ENCODE peak calls at places on chromosomes 4 and X, in eight cellular contexts. R is retinal pigment epithelial cell, Q is activated T-cell treated with anti-CD3 and anti-CD28 coated beads for 48 hours, H is MG63, V is NCI-H1417, G is activated B cell treated with CpG ODN at 0.5 μM for 24 hours, F is HFFc6, U is EL. C is an unnamed sample.

GRCh38 chr4:103634236-103634635 is 85.5 kb downstream of the TACR3 start:
- DNase-seq in R (no peak), Q (no peak), H (no peak), V (no peak), G (no peak), F (no peak), U (no peak), C (no peak)

GRCh38 chr4:93444860-93445259 is 383.7 kb upstream of the ATOH1 start:
- DNase-seq in R (no peak), Q (no peak), H (no peak), V (no peak), G (no peak), F (no peak), U (no peak), C (no peak)

GRCh38 chr4:89752932-89753598 is 83.9 kb downstream of the SNCA start:
- DNase-seq in R (peak; percentile 36), Q (no peak), H (peak; percentile 41), V (peak; percentile 17), G (no peak), F (peak; percentile 96), U (peak; percentile 76), C (peak; percentile 72)

GRCh38 chrX:117053260-117053659 is 590.5 kb upstream of the CT83 start:
- DNase-seq in R (no peak), Q (no peak), H (no peak), V (no peak), G (no peak), F (no peak), U (no peak), C (no peak)

GRCh38 chr4:148071009-148071408 is 339.1 kb downstream of the ARHGAP10 start:
- DNase-seq in R (no peak), Q (no peak), H (no peak), V (no peak), G (no peak), F (no peak), U (no peak), C (no peak)

GRCh38 chr4:177461606-177462005 is 19.4 kb upstream of the AGA start:
- DNase-seq in R (no peak), Q (no peak), H (no peak), V (no peak), G (no peak), F (peak; percentile 48), U (peak; percentile 59), C (no peak)

GRCh38 chr4:99504804-99505502 is 5.9 kb upstream of the C4orf17 start:
- DNase-seq in R (no peak), Q (no peak), H (no peak), V (no peak), G (no peak), F (no peak), U (no peak), C (no peak)

GRCh38 chrX:130975947-130976346 is 72.9 kb upstream of the ENOX2 start:
- DNase-seq in R (peak; percentile 6), Q (no peak), H (peak; percentile 24), V (peak; percentile 62), G (no peak), F (peak; percentile 36), U (peak; percentile 34), C (peak; percentile 61)

GRCh38 chrX:37854148-37854547 is 6.8 kb upstream of the DYNLT3 start:
- DNase-seq in R (no peak), Q (no peak), H (no peak), V (no peak), G (no peak), F (no peak), U (no peak), C (no peak)